ENCODE peak calls at places on chromosomes 2 and 18, in eight cellular contexts. L is C1 segment of cervical spinal cord; S is HT-29; D is left colon; M is bronchial epithelial cell; P is GDM1; E is CD8-positive, alpha-beta T cell; C is NCI-H1105. F is an unnamed sample.

GRCh38 chr2:195656131-195656858 is 731 bp upstream of the SLC39A10 start:
- DNase-seq in C (no peak), P (no peak), E (no peak), L (no peak), M (peak), D (no peak), S (no peak), F (peak)

GRCh38 chr18:26159353-26159752 is 25.7 kb downstream of the PSMA8 start:
- DNase-seq in P (no peak), S (peak), M (peak), D (no peak), L (no peak), C (no peak), E (no peak), F (no peak)

GRCh38 chr18:12839057-12839525 is 44.9 kb downstream of the PTPN2 start:
- DNase-seq in S (peak), C (no peak), M (peak), L (no peak), D (no peak), E (no peak), P (no peak), F (no peak)

GRCh38 chr2:76268928-76269327 is 558.2 kb upstream of the GCFC2 start:
- DNase-seq in P (no peak), L (no peak), M (no peak), D (no peak), S (peak), E (no peak), C (no peak), F (no peak)

GRCh38 chr2:15984367-15985255 is 44.3 kb downstream of the MYCN start:
- DNase-seq in L (peak), S (no peak), D (no peak), C (peak), E (no peak), M (no peak), P (no peak), F (peak)

GRCh38 chr2:10080536-10081304 is 509 bp upstream of the CYS1 start:
- DNase-seq in C (no peak), S (no peak), L (no peak), E (no peak), D (no peak), P (no peak), M (no peak), F (no peak)

GRCh38 chr2:217279571-217279970 is 419.7 kb upstream of the TNP1 start:
- DNase-seq in S (no peak), E (no peak), C (no peak), L (no peak), M (peak), P (no peak), D (no peak), F (no peak)

GRCh38 chr2:196123679-196124373 is 47.6 kb downstream of the STK17B start:
- DNase-seq in E (no peak), M (no peak), D (no peak), C (no peak), P (no peak), L (no peak), S (no peak), F (no peak)

GRCh38 chr18:23405626-23406025 is 47.5 kb upstream of the RIOK3 start:
- DNase-seq in C (no peak), L (no peak), D (no peak), P (no peak), M (no peak), S (no peak), E (no peak), F (no peak)

GRCh38 chr2:217851191-217852020 is 151.4 kb downstream of the TNS1 start:
- DNase-seq in S (no peak), M (peak), L (no peak), E (no peak), P (peak), D (no peak), C (no peak), F (no peak)

GRCh38 chr2:46150445-46150970 is 146.7 kb upstream of the EPAS1 start:
- DNase-seq in E (no peak), D (no peak), M (no peak), C (no peak), P (no peak), L (no peak), S (no peak), F (no peak)

GRCh38 chr2:146777181-146777580 is 1067.6 kb upstream of the ACVR2A start:
- DNase-seq in C (no peak), E (no peak), S (no peak), L (no peak), M (no peak), D (no peak), P (no peak), F (no peak)

GRCh38 chr2:216056739-216057138 is 24.9 kb downstream of the PECR start:
- DNase-seq in S (peak), E (no peak), D (no peak), L (no peak), P (no peak), C (no peak), M (no peak), F (no peak)

GRCh38 chr2:233816334-233816733 is 38.0 kb downstream of the HJURP start:
- DNase-seq in L (no peak), P (no peak), D (no peak), M (no peak), E (no peak), C (peak), S (no peak), F (no peak)

GRCh38 chr2:100259106-100259505 is 63.2 kb downstream of the LONRF2 start:
- DNase-seq in D (no peak), S (no peak), L (no peak), M (no peak), E (no peak), P (no peak), C (no peak), F (no peak)

GRCh38 chr18:2964349-2965010 is 48.5 kb downstream of the LPIN2 start:
- DNase-seq in E (no peak), M (no peak), C (no peak), L (no peak), P (no peak), S (no peak), D (no peak), F (no peak)

GRCh38 chr2:218387369-218388194 is 5.5 kb downstream of the SLC11A1 start:
- DNase-seq in E (no peak), P (no peak), S (peak), M (peak), D (peak), L (peak), C (peak), F (peak)

GRCh38 chr2:212626371-212626918 is 87.8 kb upstream of the ERBB4 start:
- DNase-seq in P (no peak), L (no peak), E (no peak), C (no peak), M (peak), D (no peak), S (no peak), F (no peak)

GRCh38 chr18:73646196-73646595 is 501.4 kb downstream of the FBXO15 start:
- DNase-seq in E (no peak), P (no peak), M (peak), S (no peak), L (no peak), D (no peak), C (no peak), F (no peak)

GRCh38 chr18:61398961-61399632 is 65.9 kb downstream of the CDH20 start:
- DNase-seq in M (no peak), S (no peak), D (no peak), E (no peak), C (no peak), L (no peak), P (no peak), F (no peak)

GRCh38 chr2:130756041-130756720 is 841 bp downstream of the AMER3 start:
- DNase-seq in L (peak), S (no peak), M (no peak), C (peak), D (peak), P (no peak), E (no peak), F (no peak)

GRCh38 chr18:3720818-3721545 is 271.0 kb downstream of the TGIF1 start:
- DNase-seq in M (no peak), P (no peak), S (peak), E (no peak), L (peak), D (no peak), C (no peak), F (no peak)

GRCh38 chr2:54052825-54053718 is 62.3 kb upstream of the ACYP2 start:
- DNase-seq in S (peak), C (no peak), M (peak), P (no peak), L (no peak), E (no peak), D (no peak), F (no peak)

GRCh38 chr2:38076710-38077430 is 919 bp upstream of the CYP1B1 start:
- DNase-seq in E (no peak), M (peak), P (peak), S (peak), L (no peak), C (peak), D (peak), F (peak)

GRCh38 chr2:182763311-182763912 is 47.4 kb downstream of the DNAJC10 start:
- DNase-seq in M (peak), C (peak), D (no peak), P (no peak), S (peak), L (no peak), E (no peak), F (peak)

GRCh38 chr2:224894356-224894755 is 147.9 kb downstream of the DOCK10 start:
- DNase-seq in P (peak), E (no peak), L (no peak), C (no peak), S (no peak), M (peak), D (no peak), F (no peak)

GRCh38 chr2:44598330-44598729 is 236.6 kb downstream of the CAMKMT start:
- DNase-seq in D (no peak), E (no peak), M (peak), C (no peak), S (no peak), L (no peak), P (no peak), F (no peak)

GRCh38 chr2:180523629-180524340 is 456.6 kb upstream of the UBE2E3 start:
- DNase-seq in M (peak), E (no peak), S (peak), L (no peak), P (no peak), D (no peak), C (no peak), F (no peak)

GRCh38 chr2:66446178-66446860 is 11.4 kb downstream of the MEIS1 start:
- DNase-seq in M (no peak), L (peak), P (peak), E (no peak), S (no peak), C (no peak), D (no peak), F (no peak)

GRCh38 chr2:160228141-160228963 is 28.3 kb upstream of the ITGB6 start:
- DNase-seq in D (no peak), E (no peak), S (peak), C (no peak), L (no peak), P (no peak), M (peak), F (no peak)

GRCh38 chr18:32469691-32470131 is 971 bp downstream of the GAREM1 start:
- DNase-seq in M (peak), L (peak), E (no peak), D (no peak), S (peak), P (no peak), C (no peak), F (no peak)

GRCh38 chr2:233832414-233832813 is 21.9 kb downstream of the HJURP start:
- DNase-seq in E (no peak), D (no peak), S (no peak), C (no peak), L (no peak), P (no peak), M (peak), F (no peak)

GRCh38 chr2:177902395-177903160 is 170.0 kb downstream of the PDE11A start:
- DNase-seq in P (no peak), C (no peak), L (no peak), E (no peak), S (no peak), D (no peak), M (no peak), F (no peak)

GRCh38 chr2:105308785-105309540 is 20.6 kb downstream of the TGFBRAP1 start:
- DNase-seq in S (no peak), P (no peak), D (no peak), L (no peak), E (no peak), C (no peak), M (no peak), F (no peak)

F was measured in NCI-H2227 treated with DMSO at 0.1 percent for 48 hours.